ENCODE peak calls at places on chromosomes 11 and 22, in four cellular contexts. One of them, this sample, is unnamed.

GRCh38 chr11:1440496-1440895 is 46.1 kb downstream of the MOB2 start:
- DNase-seq in IMR-90: no peak
- DNase-seq in H9: no peak
- DNase-seq in H1: no peak
- DNase-seq in this sample: no peak

GRCh38 chr22:48182896-48183805 is 1420.7 kb downstream of the TBC1D22A start:
- DNase-seq in IMR-90: no peak
- DNase-seq in H9: peak; percentile 27
- DNase-seq in H1: no peak
- DNase-seq in this sample: no peak

GRCh38 chr11:45754261-45754709 is 50.7 kb upstream of the SLC35C1 start:
- DNase-seq in IMR-90: peak; percentile 2
- DNase-seq in H9: no peak
- DNase-seq in H1: no peak
- DNase-seq in this sample: peak; percentile 89

GRCh38 chr22:20580179-20580578 is 72.8 kb downstream of the MED15 start:
- DNase-seq in IMR-90: no peak
- DNase-seq in H9: no peak
- DNase-seq in H1: no peak
- DNase-seq in this sample: no peak

GRCh38 chr11:63610604-63611394 is 3.4 kb downstream of the PLAAT3 start:
- DNase-seq in IMR-90: no peak
- DNase-seq in H9: peak; percentile 81
- DNase-seq in H1: peak; percentile 60
- DNase-seq in this sample: peak; percentile 57

GRCh38 chr11:86446163-86446923 is 71.7 kb downstream of the CCDC81 start:
- DNase-seq in IMR-90: no peak
- DNase-seq in H9: no peak
- DNase-seq in H1: no peak
- DNase-seq in this sample: no peak

GRCh38 chr11:105466582-105467228 is 143.2 kb upstream of the GRIA4 start:
- DNase-seq in IMR-90: peak; percentile 85
- DNase-seq in H9: no peak
- DNase-seq in H1: no peak
- DNase-seq in this sample: no peak

GRCh38 chr22:27676545-27677188 is 124.9 kb downstream of the MN1 start:
- DNase-seq in IMR-90: no peak
- DNase-seq in H9: no peak
- DNase-seq in H1: no peak
- DNase-seq in this sample: no peak

GRCh38 chr22:20013382-20013871 is 3.2 kb downstream of the ARVCF start:
- DNase-seq in IMR-90: peak; percentile 47
- DNase-seq in H9: peak; percentile 91
- DNase-seq in H1: peak; percentile 47
- DNase-seq in this sample: peak; percentile 79

GRCh38 chr22:23158516-23159286 is 13.4 kb downstream of the RAB36 start:
- DNase-seq in IMR-90: no peak
- DNase-seq in H9: no peak
- DNase-seq in H1: no peak
- DNase-seq in this sample: no peak

GRCh38 chr22:49966716-49967332 is 6.3 kb downstream of the PIM3 start:
- DNase-seq in IMR-90: no peak
- DNase-seq in H9: peak; percentile 32
- DNase-seq in H1: no peak
- DNase-seq in this sample: no peak

GRCh38 chr11:6387811-6388599 is 2.3 kb upstream of the SMPD1 start:
- DNase-seq in IMR-90: peak; percentile 51
- DNase-seq in H9: no peak
- DNase-seq in H1: no peak
- DNase-seq in this sample: no peak

GRCh38 chr11:60005360-60005759 is 11.6 kb upstream of the OOSP4B start:
- DNase-seq in IMR-90: no peak
- DNase-seq in H9: no peak
- DNase-seq in H1: no peak
- DNase-seq in this sample: no peak

GRCh38 chr11:22625448-22626287 is at the start of gene FANCF:
- DNase-seq in IMR-90: peak; percentile 99
- DNase-seq in H9: peak; percentile 97
- DNase-seq in H1: peak; percentile 96
- DNase-seq in this sample: peak; percentile 100
- H4K5ac ChIP-seq in IMR-90: peak within 1 kb of the TSS; percentile 97
- H4K5ac ChIP-seq in H9: peak within 1 kb of the TSS; percentile 49
- H4K5ac ChIP-seq in H1: peak within 1 kb of the TSS; percentile 96
- H4K5ac ChIP-seq in this sample: peak within 1 kb of the TSS; percentile 50

DNA sequence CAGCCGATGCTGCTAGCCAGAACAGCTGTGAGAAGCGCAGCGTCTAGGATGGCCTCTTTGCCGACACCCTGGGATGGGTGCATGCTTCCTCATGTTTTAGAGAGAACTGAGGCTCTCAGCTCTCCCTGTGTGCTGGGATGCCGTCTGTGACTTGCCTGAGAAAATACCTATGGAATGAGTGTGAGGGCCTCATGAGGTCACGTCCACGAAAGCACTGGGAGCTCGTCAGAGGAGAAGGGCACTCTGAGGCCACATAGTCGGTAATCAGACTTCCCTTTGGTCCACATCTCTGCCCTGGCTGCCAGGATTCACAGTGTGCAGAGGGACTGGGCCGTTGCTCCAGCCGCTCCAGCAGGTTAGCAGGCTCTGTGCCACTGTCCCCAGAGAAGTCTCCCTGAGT is 54.6 kb downstream of the MICAL3 start:
- DNase-seq in IMR-90: peak; percentile 99
- DNase-seq in H9: no peak
- DNase-seq in H1: no peak
- DNase-seq in this sample: peak; percentile 76
- H2BK120ac ChIP-seq in IMR-90: peak overlapping the region; percentile 87
- H2BK120ac ChIP-seq in H9: no peak overlapping the region
- H2BK120ac ChIP-seq in H1: no peak overlapping the region
- H2BK120ac ChIP-seq in this sample: no peak overlapping the region

GRCh38 chr22:41332217-41332616 is 30.9 kb downstream of the ZC3H7B start:
- DNase-seq in IMR-90: no peak
- DNase-seq in H9: no peak
- DNase-seq in H1: no peak
- DNase-seq in this sample: no peak
- H4K5ac ChIP-seq in IMR-90: no peak overlapping the region
- H4K5ac ChIP-seq in H9: no peak overlapping the region
- H4K5ac ChIP-seq in H1: no peak overlapping the region
- H4K5ac ChIP-seq in this sample: no peak overlapping the region

DNA sequence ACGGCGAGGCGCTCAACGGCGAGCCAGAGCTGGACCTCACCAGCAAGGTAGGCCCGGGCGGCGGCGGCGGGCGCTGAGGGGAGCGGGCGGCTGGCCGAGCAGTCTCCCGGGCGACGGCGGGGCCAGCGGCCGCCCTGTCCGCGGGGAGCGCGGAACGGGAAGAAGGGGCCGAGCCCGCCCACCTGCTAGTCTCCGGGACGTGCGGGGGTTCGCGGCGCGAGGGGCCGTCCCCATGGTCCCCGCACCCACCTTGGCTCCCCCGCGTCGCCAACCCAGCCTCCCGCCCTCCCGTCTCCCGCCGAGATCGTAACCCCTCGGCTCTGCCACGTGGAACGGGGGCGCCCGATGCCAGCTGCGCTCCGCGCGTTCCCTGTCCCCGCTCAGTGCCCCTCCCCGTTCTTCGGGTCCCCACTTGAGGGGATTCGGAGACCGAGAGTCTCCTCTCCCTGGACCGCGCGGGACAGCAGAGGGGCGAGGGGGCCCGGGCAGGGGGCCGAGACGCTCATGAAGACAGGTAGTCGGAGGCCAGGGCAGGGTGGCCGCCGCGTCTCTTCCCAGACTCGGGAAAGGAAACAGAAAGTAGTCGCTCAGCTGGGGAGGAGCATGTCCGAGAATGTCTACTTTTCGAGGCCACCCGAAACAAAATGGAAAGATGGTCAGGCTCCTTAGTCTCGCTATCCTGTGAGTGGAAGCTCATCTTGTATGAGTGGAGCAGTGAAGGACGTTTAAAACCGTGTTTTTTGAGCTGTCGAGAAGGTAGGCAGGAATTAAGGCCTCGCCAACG is 549 bp downstream of the GTPBP1 start:
- DNase-seq in IMR-90: peak; percentile 27
- DNase-seq in H9: no peak
- DNase-seq in H1: no peak
- DNase-seq in this sample: peak; percentile 31
- H2BK120ac ChIP-seq in IMR-90: no peak overlapping the region
- H2BK120ac ChIP-seq in H9: no peak overlapping the region
- H2BK120ac ChIP-seq in H1: no peak overlapping the region
- H2BK120ac ChIP-seq in this sample: no peak overlapping the region

GRCh38 chr11:75103380-75104026 is 6.8 kb upstream of the OR2AT4 start:
- DNase-seq in IMR-90: peak; percentile 86
- DNase-seq in H9: no peak
- DNase-seq in H1: no peak
- DNase-seq in this sample: no peak

GRCh38 chr11:75099635-75100034 is 3.0 kb upstream of the OR2AT4 start:
- DNase-seq in IMR-90: no peak
- DNase-seq in H9: no peak
- DNase-seq in H1: no peak
- DNase-seq in this sample: no peak

GRCh38 chr11:75101424-75102128 is 4.9 kb upstream of the OR2AT4 start:
- DNase-seq in IMR-90: no peak
- DNase-seq in H9: no peak
- DNase-seq in H1: no peak
- DNase-seq in this sample: no peak

GRCh38 chr11:75097173-75097557 is 489 bp upstream of the OR2AT4 start:
- DNase-seq in IMR-90: no peak
- DNase-seq in H9: no peak
- DNase-seq in H1: no peak
- DNase-seq in this sample: no peak

GRCh38 chr11:75100314-75100713 is 3.6 kb upstream of the OR2AT4 start:
- DNase-seq in IMR-90: peak; percentile 81
- DNase-seq in H9: no peak
- DNase-seq in H1: no peak
- DNase-seq in this sample: peak; percentile 6
- H4K5ac ChIP-seq in IMR-90: no peak overlapping the region
- H4K5ac ChIP-seq in H9: no peak overlapping the region
- H4K5ac ChIP-seq in H1: no peak overlapping the region
- H4K5ac ChIP-seq in this sample: no peak overlapping the region